ENCODE peak calls at places on chromosomes 13 and 19, in five cellular contexts. One of them, this sample, is unnamed.

GRCh38 chr19:18446145-18446810 is 8.3 kb upstream of the ISYNA1 start:
- DNase-seq in activated CD4-positive, alpha-beta memory T cell treated with anti-CD3 and anti-CD28 coated beads, Interleukin-2, amount 10 ng/mL, durations not matched to agents 7 days and 5 days: no peak
- DNase-seq in NCI-H1417: no peak
- DNase-seq in HT-29: no peak
- DNase-seq in KBM-7: no peak
- DNase-seq in this sample: no peak

GRCh38 chr13:64551755-64552154 is 2678.4 kb downstream of the PCDH9 start:
- DNase-seq in HT-29: no peak
- DNase-seq in activated CD4-positive, alpha-beta memory T cell treated with anti-CD3 and anti-CD28 coated beads, Interleukin-2, amount 10 ng/mL, durations not matched to agents 7 days and 5 days: no peak
- DNase-seq in NCI-H1417: no peak
- DNase-seq in KBM-7: no peak
- DNase-seq in this sample: no peak

GRCh38 chr19:18543814-18544475 is 572 bp upstream of the FKBP8 start:
- DNase-seq in HT-29: peak; percentile 87
- DNase-seq in activated CD4-positive, alpha-beta memory T cell treated with anti-CD3 and anti-CD28 coated beads, Interleukin-2, amount 10 ng/mL, durations not matched to agents 7 days and 5 days: peak; percentile 87
- DNase-seq in NCI-H1417: peak; percentile 22
- DNase-seq in KBM-7: peak; percentile 76
- DNase-seq in this sample: peak; percentile 62

GRCh38 chr13:110913322-110913721 is 1.5 kb downstream of the ANKRD10 start:
- DNase-seq in HT-29: peak; percentile 90
- DNase-seq in NCI-H1417: peak; percentile 48
- DNase-seq in activated CD4-positive, alpha-beta memory T cell treated with anti-CD3 and anti-CD28 coated beads, Interleukin-2, amount 10 ng/mL, durations not matched to agents 7 days and 5 days: peak; percentile 28
- DNase-seq in KBM-7: peak; percentile 42
- DNase-seq in this sample: peak; percentile 31

GRCh38 chr19:45640849-45641273 is 1.7 kb upstream of the EML2 start:
- DNase-seq in activated CD4-positive, alpha-beta memory T cell treated with anti-CD3 and anti-CD28 coated beads, Interleukin-2, amount 10 ng/mL, durations not matched to agents 7 days and 5 days: peak; percentile 73
- DNase-seq in KBM-7: no peak
- DNase-seq in NCI-H1417: no peak
- DNase-seq in HT-29: no peak
- DNase-seq in this sample: peak; percentile 64

GRCh38 chr13:40662866-40663265 is 3.6 kb downstream of the FOXO1 start:
- DNase-seq in HT-29: no peak
- DNase-seq in KBM-7: no peak
- DNase-seq in NCI-H1417: no peak
- DNase-seq in activated CD4-positive, alpha-beta memory T cell treated with anti-CD3 and anti-CD28 coated beads, Interleukin-2, amount 10 ng/mL, durations not matched to agents 7 days and 5 days: no peak
- DNase-seq in this sample: no peak

GRCh38 chr13:21738636-21739035 is 67.8 kb downstream of the FGF9 start:
- DNase-seq in NCI-H1417: no peak
- DNase-seq in activated CD4-positive, alpha-beta memory T cell treated with anti-CD3 and anti-CD28 coated beads, Interleukin-2, amount 10 ng/mL, durations not matched to agents 7 days and 5 days: no peak
- DNase-seq in HT-29: no peak
- DNase-seq in KBM-7: no peak
- DNase-seq in this sample: no peak

GRCh38 chr19:14006766-14007562 is 844 bp upstream of the RFX1 start:
- DNase-seq in activated CD4-positive, alpha-beta memory T cell treated with anti-CD3 and anti-CD28 coated beads, Interleukin-2, amount 10 ng/mL, durations not matched to agents 7 days and 5 days: no peak
- DNase-seq in KBM-7: no peak
- DNase-seq in NCI-H1417: peak; percentile 100
- DNase-seq in HT-29: no peak
- DNase-seq in this sample: no peak

GRCh38 chr19:53037101-53038097 is 7.1 kb upstream of the ERVV-2 start:
- DNase-seq in NCI-H1417: no peak
- DNase-seq in activated CD4-positive, alpha-beta memory T cell treated with anti-CD3 and anti-CD28 coated beads, Interleukin-2, amount 10 ng/mL, durations not matched to agents 7 days and 5 days: no peak
- DNase-seq in KBM-7: no peak
- DNase-seq in HT-29: no peak
- DNase-seq in this sample: no peak

This sample was measured in SW480.